ENCODE peak calls at places on chromosomes 16 and 17, in five cellular contexts. One of them, this sample, is unnamed.

GRCh38 chr16:71878911-71879310 is 5.1 kb downstream of the ZNF821 start:
- DNase-seq in mucosa of descending colon: no peak
- DNase-seq in sigmoid colon: no peak
- DNase-seq in choroid plexus epithelial cell: no peak
- DNase-seq in GM12865: no peak
- DNase-seq in this sample: no peak

GRCh38 chr17:80047176-80047575 is 10.7 kb downstream of the CCDC40 start:
- DNase-seq in mucosa of descending colon: no peak
- DNase-seq in sigmoid colon: no peak
- DNase-seq in choroid plexus epithelial cell: no peak
- DNase-seq in GM12865: no peak
- DNase-seq in this sample: no peak

GRCh38 chr17:47745037-47745380 is 12.0 kb downstream of the TBX21 start:
- DNase-seq in mucosa of descending colon: no peak
- DNase-seq in sigmoid colon: no peak
- DNase-seq in choroid plexus epithelial cell: no peak
- DNase-seq in GM12865: no peak
- DNase-seq in this sample: no peak

GRCh38 chr16:50924759-50925545 is 183.1 kb downstream of the CYLD start:
- DNase-seq in mucosa of descending colon: no peak
- DNase-seq in sigmoid colon: no peak
- DNase-seq in choroid plexus epithelial cell: no peak
- DNase-seq in GM12865: peak
- DNase-seq in this sample: no peak

GRCh38 chr16:72848045-72848410 is 199.9 kb downstream of the ZFHX3 start:
- DNase-seq in mucosa of descending colon: no peak
- DNase-seq in sigmoid colon: no peak
- DNase-seq in choroid plexus epithelial cell: no peak
- DNase-seq in GM12865: no peak
- DNase-seq in this sample: no peak

GRCh38 chr17:20314834-20315233 is 152.5 kb downstream of the LGALS9B start:
- DNase-seq in mucosa of descending colon: no peak
- DNase-seq in sigmoid colon: no peak
- DNase-seq in choroid plexus epithelial cell: no peak
- DNase-seq in GM12865: no peak
- DNase-seq in this sample: no peak

GRCh38 chr16:82672676-82673075 is 45.9 kb downstream of the CDH13 start:
- DNase-seq in mucosa of descending colon: no peak
- DNase-seq in sigmoid colon: no peak
- DNase-seq in choroid plexus epithelial cell: no peak
- DNase-seq in GM12865: no peak
- DNase-seq in this sample: no peak

GRCh38 chr16:30076276-30076791 is 540 bp downstream of the PPP4C start:
- DNase-seq in mucosa of descending colon: peak
- DNase-seq in sigmoid colon: no peak
- DNase-seq in choroid plexus epithelial cell: no peak
- DNase-seq in GM12865: no peak
- DNase-seq in this sample: no peak

GRCh38 chr16:23905027-23905426 is 69.2 kb downstream of the PRKCB start:
- DNase-seq in mucosa of descending colon: no peak
- DNase-seq in sigmoid colon: peak
- DNase-seq in choroid plexus epithelial cell: peak
- DNase-seq in GM12865: no peak
- DNase-seq in this sample: peak

GRCh38 chr16:73523209-73523608 is 475.3 kb upstream of the ZFHX3 start:
- DNase-seq in mucosa of descending colon: no peak
- DNase-seq in sigmoid colon: no peak
- DNase-seq in choroid plexus epithelial cell: no peak
- DNase-seq in GM12865: no peak
- DNase-seq in this sample: no peak

GRCh38 chr16:64398795-64399194 is 723.1 kb downstream of the CDH11 start:
- DNase-seq in mucosa of descending colon: no peak
- DNase-seq in sigmoid colon: no peak
- DNase-seq in choroid plexus epithelial cell: no peak
- DNase-seq in GM12865: no peak
- DNase-seq in this sample: no peak

GRCh38 chr16:84063972-84064371 is 21.4 kb upstream of the SLC38A8 start:
- DNase-seq in mucosa of descending colon: no peak
- DNase-seq in sigmoid colon: no peak
- DNase-seq in choroid plexus epithelial cell: no peak
- DNase-seq in GM12865: no peak
- DNase-seq in this sample: no peak

GRCh38 chr17:7587831-7588230 is 2.1 kb downstream of the SOX15 start:
- DNase-seq in mucosa of descending colon: no peak
- DNase-seq in sigmoid colon: peak
- DNase-seq in choroid plexus epithelial cell: no peak
- DNase-seq in GM12865: no peak
- DNase-seq in this sample: no peak

GRCh38 chr16:84618428-84619102 is 687 bp upstream of the COTL1 start:
- DNase-seq in mucosa of descending colon: no peak
- DNase-seq in sigmoid colon: no peak
- DNase-seq in choroid plexus epithelial cell: peak
- DNase-seq in GM12865: no peak
- DNase-seq in this sample: peak

GRCh38 chr17:46742539-46743270 is 75.8 kb downstream of the WNT3 start:
- DNase-seq in mucosa of descending colon: no peak
- DNase-seq in sigmoid colon: no peak
- DNase-seq in choroid plexus epithelial cell: peak
- DNase-seq in GM12865: no peak
- DNase-seq in this sample: no peak

GRCh38 chr17:56121661-56122060 is 31.6 kb upstream of the ANKFN1 start:
- DNase-seq in mucosa of descending colon: no peak
- DNase-seq in sigmoid colon: no peak
- DNase-seq in choroid plexus epithelial cell: peak
- DNase-seq in GM12865: no peak
- DNase-seq in this sample: peak

GRCh38 chr17:12907477-12907876 is 110.3 kb downstream of the ELAC2 start:
- DNase-seq in mucosa of descending colon: no peak
- DNase-seq in sigmoid colon: no peak
- DNase-seq in choroid plexus epithelial cell: no peak
- DNase-seq in GM12865: no peak
- DNase-seq in this sample: no peak

GRCh38 chr17:69524854-69525253 is 110.4 kb downstream of the MAP2K6 start:
- DNase-seq in mucosa of descending colon: no peak
- DNase-seq in sigmoid colon: no peak
- DNase-seq in choroid plexus epithelial cell: peak
- DNase-seq in GM12865: peak
- DNase-seq in this sample: no peak

GRCh38 chr17:4999429-5000093 is 1.8 kb downstream of the KIF1C start:
- DNase-seq in mucosa of descending colon: no peak
- DNase-seq in sigmoid colon: no peak
- DNase-seq in choroid plexus epithelial cell: no peak
- DNase-seq in GM12865: no peak
- DNase-seq in this sample: no peak

GRCh38 chr17:30337393-30337999 is 3.6 kb upstream of the TMIGD1 start:
- DNase-seq in mucosa of descending colon: no peak
- DNase-seq in sigmoid colon: no peak
- DNase-seq in choroid plexus epithelial cell: no peak
- DNase-seq in GM12865: no peak
- DNase-seq in this sample: peak

GRCh38 chr16:54040480-54040879 is 246.1 kb downstream of the IRX3 start:
- DNase-seq in mucosa of descending colon: no peak
- DNase-seq in sigmoid colon: no peak
- DNase-seq in choroid plexus epithelial cell: no peak
- DNase-seq in GM12865: no peak
- DNase-seq in this sample: peak

GRCh38 chr17:78925662-78926555 is 722 bp upstream of the TIMP2 start:
- DNase-seq in mucosa of descending colon: peak
- DNase-seq in sigmoid colon: peak
- DNase-seq in choroid plexus epithelial cell: peak
- DNase-seq in GM12865: no peak
- DNase-seq in this sample: peak

GRCh38 chr16:85363427-85363826 is 249.7 kb upstream of the GSE1 start:
- DNase-seq in mucosa of descending colon: no peak
- DNase-seq in sigmoid colon: no peak
- DNase-seq in choroid plexus epithelial cell: peak
- DNase-seq in GM12865: no peak
- DNase-seq in this sample: no peak

GRCh38 chr17:35865412-35866355 is 3.0 kb downstream of the HEATR9 start:
- DNase-seq in mucosa of descending colon: no peak
- DNase-seq in sigmoid colon: no peak
- DNase-seq in choroid plexus epithelial cell: peak
- DNase-seq in GM12865: no peak
- DNase-seq in this sample: no peak

GRCh38 chr16:53949716-53950410 is 245.9 kb downstream of the FTO start:
- DNase-seq in mucosa of descending colon: no peak
- DNase-seq in sigmoid colon: no peak
- DNase-seq in choroid plexus epithelial cell: peak
- DNase-seq in GM12865: peak
- DNase-seq in this sample: no peak

GRCh38 chr16:84085774-84086173 is 31.0 kb downstream of the MBTPS1 start:
- DNase-seq in mucosa of descending colon: no peak
- DNase-seq in sigmoid colon: no peak
- DNase-seq in choroid plexus epithelial cell: no peak
- DNase-seq in GM12865: peak
- DNase-seq in this sample: no peak

GRCh38 chr16:30185683-30186421 is 2.5 kb downstream of the CORO1A start:
- DNase-seq in mucosa of descending colon: peak
- DNase-seq in sigmoid colon: peak
- DNase-seq in choroid plexus epithelial cell: no peak
- DNase-seq in GM12865: peak
- DNase-seq in this sample: no peak

GRCh38 chr16:72996291-72997062 is 51.5 kb downstream of the ZFHX3 start:
- DNase-seq in mucosa of descending colon: peak
- DNase-seq in sigmoid colon: no peak
- DNase-seq in choroid plexus epithelial cell: no peak
- DNase-seq in GM12865: no peak
- DNase-seq in this sample: no peak

GRCh38 chr16:66590322-66590721 is 11.1 kb downstream of the CMTM2 start:
- DNase-seq in mucosa of descending colon: no peak
- DNase-seq in sigmoid colon: no peak
- DNase-seq in choroid plexus epithelial cell: no peak
- DNase-seq in GM12865: peak
- DNase-seq in this sample: no peak

DNA sequence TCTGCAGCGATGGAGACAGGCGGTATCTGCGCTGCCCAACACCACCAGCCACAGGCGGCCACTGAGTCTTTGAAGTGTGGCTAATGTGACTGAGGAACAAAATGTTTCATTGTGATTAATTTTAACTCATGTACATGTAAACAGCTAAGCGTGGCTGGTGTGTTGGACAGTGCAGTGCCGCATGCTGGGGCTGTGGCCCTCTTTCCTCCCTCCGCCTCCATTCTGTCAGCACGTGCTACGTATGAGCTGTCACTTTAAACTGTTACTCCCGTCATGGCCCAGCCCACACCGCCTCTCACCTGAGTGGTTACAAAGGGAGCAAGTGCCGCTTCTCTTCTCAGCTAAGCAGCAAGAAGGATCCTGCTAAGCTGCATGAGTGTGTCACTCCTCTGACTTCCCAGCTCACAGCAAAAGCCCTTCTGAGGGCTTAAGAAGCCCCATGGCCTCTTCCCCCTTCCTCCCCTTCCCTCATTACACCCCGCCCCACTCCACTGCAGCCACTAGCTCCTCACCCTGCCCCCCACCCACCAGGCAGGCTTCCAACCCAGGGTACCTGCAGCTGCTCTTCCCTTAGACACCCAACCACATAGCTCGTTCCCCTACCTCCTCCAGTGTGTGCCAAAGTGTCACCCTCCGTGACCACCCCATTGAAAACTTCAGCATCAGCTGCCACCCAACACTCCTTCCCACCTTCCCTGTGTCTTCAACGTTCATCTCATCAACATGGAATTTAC is 15.0 kb downstream of the HASPIN start:
- DNase-seq in mucosa of descending colon: peak
- DNase-seq in sigmoid colon: no peak
- DNase-seq in choroid plexus epithelial cell: no peak
- DNase-seq in GM12865: peak
- DNase-seq in this sample: peak
- H3K4me3 ChIP-seq in mucosa of descending colon: no peak
- H3K4me3 ChIP-seq in sigmoid colon: no peak
- H3K4me3 ChIP-seq in choroid plexus epithelial cell: no peak
- H3K4me3 ChIP-seq in GM12865: no peak
- H3K4me3 ChIP-seq in this sample: no peak

DNA sequence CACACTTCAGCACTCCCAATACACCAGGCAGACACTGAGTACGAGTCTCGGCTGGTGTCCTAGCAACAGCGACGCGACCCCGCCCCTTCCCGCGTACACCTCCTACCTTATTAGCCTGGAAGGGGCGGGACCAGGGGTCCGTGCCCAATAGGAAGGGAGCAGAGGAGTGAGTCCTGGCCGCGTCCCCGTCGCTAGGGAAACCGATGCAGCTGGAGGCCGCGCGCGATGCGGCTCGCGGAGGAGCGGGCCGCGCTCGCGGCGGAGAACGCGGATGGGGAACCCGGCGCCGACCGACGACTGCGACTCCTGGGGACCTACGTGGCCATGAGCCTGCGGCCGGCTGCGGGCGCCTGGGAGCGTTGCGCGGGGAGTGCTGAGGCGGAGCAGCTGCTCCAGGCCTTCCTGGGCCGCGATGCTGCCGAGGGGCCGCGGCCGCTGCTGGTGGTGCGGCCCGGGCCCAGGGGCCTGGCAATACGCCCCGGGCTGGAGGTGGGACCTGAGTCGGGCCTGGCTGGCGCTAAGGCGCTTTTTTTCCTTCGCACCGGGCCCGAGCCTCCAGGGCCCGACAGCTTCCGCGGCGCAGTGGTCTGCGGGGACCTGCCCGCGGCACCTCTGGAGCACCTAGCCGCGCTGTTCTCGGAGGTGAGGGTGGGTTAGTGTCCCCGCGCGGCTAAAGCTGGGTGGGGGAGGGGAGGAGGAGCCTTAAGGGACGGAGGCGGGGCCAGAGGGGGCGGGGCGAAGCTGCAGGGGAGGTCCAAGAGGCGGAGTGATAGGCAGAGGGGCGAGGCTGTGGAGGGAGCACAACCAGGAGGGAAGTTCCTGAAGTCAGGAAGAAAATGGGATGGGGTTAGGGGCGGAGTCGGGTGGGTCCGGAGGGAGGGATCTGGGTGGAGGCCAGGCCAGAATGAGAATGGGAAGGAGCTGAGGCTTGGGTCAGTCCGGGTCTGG is at the start of gene DNAH9:
- DNase-seq in mucosa of descending colon: peak
- DNase-seq in sigmoid colon: peak
- DNase-seq in choroid plexus epithelial cell: peak
- DNase-seq in GM12865: no peak
- DNase-seq in this sample: peak
- H3K4me3 ChIP-seq in mucosa of descending colon: peak
- H3K4me3 ChIP-seq in sigmoid colon: peak
- H3K4me3 ChIP-seq in choroid plexus epithelial cell: peak
- H3K4me3 ChIP-seq in GM12865: no peak
- H3K4me3 ChIP-seq in this sample: peak

DNA sequence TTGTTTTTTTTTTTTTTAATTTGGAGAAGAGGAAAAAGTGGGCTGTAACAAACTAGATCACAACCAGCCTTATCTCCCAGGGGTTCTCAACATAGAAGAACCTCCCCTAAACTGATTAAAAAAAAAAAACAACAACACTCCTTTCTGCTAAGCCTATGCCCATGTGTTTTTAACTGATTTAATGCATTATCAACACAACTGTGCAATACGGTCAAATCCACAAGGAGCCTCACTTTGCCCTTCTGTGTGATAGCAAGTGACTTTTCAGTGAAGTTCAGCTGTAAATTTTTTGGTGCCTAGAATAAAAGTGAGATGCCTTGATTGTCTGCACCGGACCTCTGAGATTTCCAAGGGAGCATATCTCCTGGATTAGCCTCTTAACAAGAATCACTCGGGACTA is 611 bp downstream of the MYH11 start:
- DNase-seq in mucosa of descending colon: no peak
- DNase-seq in sigmoid colon: no peak
- DNase-seq in choroid plexus epithelial cell: no peak
- DNase-seq in GM12865: no peak
- DNase-seq in this sample: no peak
- H3K4me3 ChIP-seq in mucosa of descending colon: no peak
- H3K4me3 ChIP-seq in sigmoid colon: peak
- H3K4me3 ChIP-seq in choroid plexus epithelial cell: no peak
- H3K4me3 ChIP-seq in GM12865: no peak
- H3K4me3 ChIP-seq in this sample: no peak

GRCh38 chr17:75783069-75783783 is 1.4 kb upstream of the UNK start:
- DNase-seq in mucosa of descending colon: peak
- DNase-seq in sigmoid colon: no peak
- DNase-seq in choroid plexus epithelial cell: peak
- DNase-seq in GM12865: peak
- DNase-seq in this sample: peak
- H3K4me3 ChIP-seq in mucosa of descending colon: no peak
- H3K4me3 ChIP-seq in sigmoid colon: no peak
- H3K4me3 ChIP-seq in choroid plexus epithelial cell: peak
- H3K4me3 ChIP-seq in GM12865: peak
- H3K4me3 ChIP-seq in this sample: no peak